ENCODE peak calls at places on chromosomes 6 and 20, in eight cellular contexts. Y is fibroblast of pulmonary artery, P is OCI-LY7, R is neural progenitor cell, V is coronary artery, D is cardiac fibroblast, T is transverse colon, J is GM06990. H is an unnamed sample.

GRCh38 chr6:35742842-35743241 is 6.0 kb downstream of the ARMC12 start:
- DNase-seq in D (no peak), R (no peak), V (no peak), P (no peak), T (no peak), J (no peak), Y (no peak), H (no peak)

GRCh38 chr6:107578642-107579332 is 88.9 kb downstream of the SOBP start:
- DNase-seq in Y (no peak), P (no peak), D (no peak), J (no peak), R (peak; percentile 88), T (no peak), V (no peak), H (no peak)

GRCh38 chr6:148027201-148027600 is 315.4 kb upstream of the SASH1 start:
- DNase-seq in D (no peak), V (no peak), R (no peak), J (no peak), Y (no peak), T (no peak), P (no peak), H (no peak)

GRCh38 chr20:9743871-9744270 is 95.0 kb downstream of the PAK5 start:
- DNase-seq in T (no peak), D (no peak), R (no peak), J (no peak), Y (no peak), P (no peak), V (no peak), H (no peak)

GRCh38 chr6:118679293-118679692 is 27.9 kb upstream of the CEP85L start:
- DNase-seq in R (no peak), J (no peak), T (no peak), D (peak; percentile 15), Y (peak; percentile 37), V (no peak), P (no peak), H (no peak)

GRCh38 chr20:5913166-5913565 is 37.2 kb downstream of the TRMT6 start:
- DNase-seq in D (no peak), P (no peak), Y (no peak), J (no peak), R (no peak), T (no peak), V (no peak), H (no peak)

GRCh38 chr6:34650823-34651222 is 45.7 kb downstream of the ILRUN start:
- DNase-seq in D (no peak), V (no peak), T (no peak), J (no peak), R (no peak), P (no peak), Y (no peak), H (no peak)

GRCh38 chr6:166834049-166834448 is 122.3 kb downstream of the RNASET2 start:
- DNase-seq in Y (no peak), J (no peak), R (no peak), P (no peak), T (no peak), D (no peak), V (no peak), H (peak; percentile 53)

DNA sequence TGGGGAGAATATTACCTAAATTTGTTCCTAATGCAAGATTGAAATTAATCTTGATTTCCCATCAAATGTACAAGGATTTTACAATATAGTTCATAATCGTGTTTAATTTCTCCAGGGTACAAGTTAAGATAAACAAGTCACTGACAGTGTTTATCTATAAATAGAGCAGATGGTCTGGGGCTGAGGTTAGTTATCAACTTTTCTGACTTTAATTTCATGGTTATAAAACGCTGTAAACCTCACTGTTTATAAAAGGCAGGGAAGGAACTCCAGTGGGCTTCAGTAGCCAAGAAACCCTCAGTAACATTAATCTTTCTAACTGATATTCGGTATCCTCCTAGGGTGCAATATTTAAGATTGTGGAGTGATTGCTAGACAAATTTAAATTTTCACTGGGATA is 68.6 kb downstream of the GFRAL start:
- DNase-seq in Y (no peak), R (no peak), T (no peak), J (no peak), V (no peak), D (no peak), P (no peak), H (no peak)
- H3K4me3 ChIP-seq in Y (no peak overlapping the region), R (no peak overlapping the region), T (no peak overlapping the region), J (no peak overlapping the region), V (no peak overlapping the region), D (no peak overlapping the region), P (no peak overlapping the region), H (no peak overlapping the region)

GRCh38 chr20:57596358-57596757 is 23.9 kb downstream of the ZBP1 start:
- DNase-seq in R (no peak), Y (no peak), V (no peak), T (no peak), D (no peak), P (no peak), J (no peak), H (no peak)

GRCh38 chr20:57595041-57596030 is 24.9 kb downstream of the ZBP1 start:
- DNase-seq in T (no peak), R (no peak), J (no peak), P (no peak), Y (no peak), D (no peak), V (no peak), H (no peak)

GRCh38 chr20:57598491-57598890 is 21.7 kb downstream of the ZBP1 start:
- DNase-seq in Y (no peak), J (no peak), V (no peak), R (no peak), T (no peak), D (no peak), P (no peak), H (no peak)

GRCh38 chr20:57598060-57598459 is 22.2 kb downstream of the ZBP1 start:
- DNase-seq in P (no peak), Y (no peak), R (peak; percentile 31), J (no peak), T (no peak), V (no peak), D (no peak), H (no peak)

DNA sequence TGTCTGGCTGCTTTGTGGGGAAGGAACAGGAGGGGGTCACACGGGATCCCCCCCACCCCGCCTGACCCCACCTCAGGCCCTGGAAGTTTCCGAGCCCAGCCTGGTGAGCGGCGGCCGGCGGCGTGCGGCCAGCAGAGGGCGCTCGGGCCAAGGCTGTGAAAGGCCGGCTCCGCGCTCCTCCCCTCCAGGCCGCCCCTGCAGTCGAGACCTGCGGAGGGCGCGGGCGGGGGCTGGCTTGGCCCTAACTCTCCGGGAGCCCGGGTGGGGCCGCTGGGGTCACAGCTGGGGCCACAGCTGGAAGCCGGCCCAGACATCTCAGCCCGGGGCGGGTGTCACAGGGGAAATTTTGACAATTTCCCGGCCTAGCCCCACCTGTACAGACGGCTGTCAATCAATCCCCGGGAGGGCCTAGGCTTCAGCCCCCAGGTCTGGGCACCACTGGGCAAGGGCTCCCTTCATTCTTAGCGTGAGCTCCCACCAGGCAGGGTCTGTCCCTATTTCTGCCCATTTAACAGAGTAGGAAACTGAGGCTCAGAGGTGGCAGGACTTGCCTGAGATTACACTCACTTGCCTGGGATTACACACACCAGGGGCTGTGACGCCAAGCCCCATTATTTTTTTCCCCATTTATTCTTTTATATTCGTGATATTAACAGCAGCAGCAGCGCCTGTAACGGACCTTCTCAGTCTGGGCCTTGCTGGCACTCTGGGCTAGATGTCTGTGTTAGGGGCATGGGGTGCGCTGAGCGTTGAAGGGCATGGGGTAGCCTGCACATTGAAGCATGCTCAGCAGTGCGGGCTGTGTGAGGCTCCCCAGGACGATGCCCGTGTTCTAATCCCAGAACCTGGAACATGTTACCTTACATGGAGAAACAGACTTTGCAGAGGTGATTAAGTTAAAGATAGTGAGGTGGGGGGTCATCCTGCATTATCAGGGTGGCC is 23.0 kb downstream of the ZBP1 start:
- DNase-seq in Y (peak; percentile 50), D (peak; percentile 53), J (peak; percentile 66), P (peak; percentile 75), T (peak; percentile 79), R (peak; percentile 87), V (no peak), H (peak; percentile 72)
- TF ChIP-seq CTCF in Y (peak; percentile 48), D (peak; percentile 61), J (peak; percentile 83), P (peak; percentile 91), T (peak; percentile 93), R (peak; percentile 91), V (peak; percentile 97), H (peak; percentile 89)

GRCh38 chr6:170039156-170040114 is 251.4 kb downstream of the DLL1 start:
- DNase-seq in D (no peak), P (no peak), J (no peak), T (no peak), R (no peak), Y (no peak), V (peak; percentile 50), H (no peak)

GRCh38 chr6:170038717-170039116 is 252.2 kb downstream of the DLL1 start:
- DNase-seq in V (peak; percentile 54), J (no peak), T (no peak), Y (no peak), D (no peak), R (no peak), P (no peak), H (no peak)

GRCh38 chr6:170036916-170037315 is 254.0 kb downstream of the DLL1 start:
- DNase-seq in Y (no peak), J (no peak), P (no peak), V (peak; percentile 67), R (no peak), T (peak; percentile 7), D (no peak), H (no peak)

GRCh38 chr6:170038251-170038650 is 252.6 kb downstream of the DLL1 start:
- DNase-seq in J (no peak), T (no peak), R (no peak), D (no peak), P (no peak), V (peak; percentile 26), Y (no peak), H (no peak)

DNA sequence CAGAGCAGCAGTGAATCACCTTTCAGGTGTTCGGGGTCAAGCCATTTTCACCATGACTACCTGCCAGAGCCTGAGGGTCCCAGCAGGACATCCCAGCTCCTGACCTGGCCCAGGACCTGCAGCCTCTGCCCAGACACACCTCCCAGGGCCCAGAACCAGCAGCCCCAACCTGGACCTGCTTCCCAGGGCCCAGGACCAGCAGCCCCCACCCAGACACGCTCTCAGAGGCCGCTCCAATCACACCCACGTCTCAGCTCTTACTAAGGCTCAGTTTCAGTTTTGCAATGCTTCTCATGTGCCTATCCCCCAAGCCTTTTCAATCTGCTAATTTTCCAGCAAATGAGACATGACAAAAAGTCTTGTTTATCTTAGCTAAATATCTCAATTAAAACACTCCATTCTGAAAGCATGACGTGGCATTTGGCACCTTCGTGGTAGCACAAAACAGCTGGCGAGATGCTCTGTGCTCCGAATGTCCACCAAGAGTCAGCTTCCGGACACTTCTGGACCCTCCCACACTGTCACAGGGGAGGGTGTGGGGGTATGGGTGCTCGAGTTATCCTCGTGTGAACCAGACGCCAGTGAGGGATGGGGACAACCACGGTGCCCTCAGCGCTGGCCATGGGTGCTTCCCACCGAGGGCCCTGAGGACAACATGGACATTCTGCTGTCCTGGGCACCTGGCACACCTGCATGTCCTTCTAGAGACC is 253.2 kb downstream of the DLL1 start:
- DNase-seq in V (peak; percentile 66), J (no peak), P (no peak), D (peak; percentile 15), T (peak; percentile 37), Y (no peak), R (no peak), H (no peak)
- H3K4me3 ChIP-seq in V (no peak overlapping the region), J (no peak overlapping the region), P (no peak overlapping the region), D (no peak overlapping the region), T (no peak overlapping the region), Y (no peak overlapping the region), R (no peak overlapping the region), H (no peak overlapping the region)

DNA sequence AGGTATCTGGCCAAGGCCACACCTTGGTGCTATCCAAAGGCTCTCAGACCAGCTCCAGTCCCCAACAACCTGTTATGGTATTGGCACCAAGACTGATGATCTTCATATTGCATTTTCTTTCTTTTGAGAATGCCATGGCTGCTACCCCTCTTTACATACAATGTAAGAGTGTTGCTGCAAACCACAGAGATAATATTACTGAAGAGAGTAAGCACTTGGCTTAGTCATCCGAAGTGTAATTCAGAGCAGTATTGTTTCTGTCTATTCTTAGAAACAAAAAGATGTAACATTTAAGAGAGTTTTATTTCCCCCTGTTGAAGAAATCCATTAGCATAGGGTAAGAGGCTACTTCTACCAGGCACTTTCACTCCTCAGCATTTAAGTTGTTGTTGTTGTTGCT is 212.5 kb downstream of the C6orf118 start:
- DNase-seq in Y (no peak), P (no peak), D (no peak), V (no peak), T (no peak), J (no peak), R (no peak), H (no peak)
- TF ChIP-seq CTCF in Y (no peak), P (no peak), D (no peak), V (no peak), T (no peak), J (no peak), R (no peak), H (no peak)